ENCODE peak calls at places on chromosomes 13 and 19, in five cellular contexts. One of them, this sample, is unnamed.

GRCh38 chr13:35255241-35255640 is 221.2 kb downstream of the MAB21L1 start:
- DNase-seq in stimulated activated CD8-positive, alpha-beta memory T cell treated with anti-CD3 and anti-CD28 coated beads, Interleukin-4, amount 100 ng/mL, for 24 hours: no peak
- DNase-seq in Caco-2: no peak
- DNase-seq in H54: no peak
- DNase-seq in myocyte: no peak
- DNase-seq in this sample: no peak

GRCh38 chr19:15759962-15760565 is 22.3 kb downstream of the OR10H3 start:
- DNase-seq in stimulated activated CD8-positive, alpha-beta memory T cell treated with anti-CD3 and anti-CD28 coated beads, Interleukin-4, amount 100 ng/mL, for 24 hours: no peak
- DNase-seq in Caco-2: peak; percentile 16
- DNase-seq in H54: no peak
- DNase-seq in myocyte: no peak
- DNase-seq in this sample: peak; percentile 32

GRCh38 chr19:29841559-29842367 is 30.0 kb downstream of the CCNE1 start:
- DNase-seq in stimulated activated CD8-positive, alpha-beta memory T cell treated with anti-CD3 and anti-CD28 coated beads, Interleukin-4, amount 100 ng/mL, for 24 hours: no peak
- DNase-seq in Caco-2: peak; percentile 69
- DNase-seq in H54: peak; percentile 72
- DNase-seq in myocyte: peak; percentile 68
- DNase-seq in this sample: peak; percentile 83

GRCh38 chr13:46866150-46866549 is 30.7 kb downstream of the HTR2A start:
- DNase-seq in stimulated activated CD8-positive, alpha-beta memory T cell treated with anti-CD3 and anti-CD28 coated beads, Interleukin-4, amount 100 ng/mL, for 24 hours: no peak
- DNase-seq in Caco-2: peak; percentile 83
- DNase-seq in H54: no peak
- DNase-seq in myocyte: peak; percentile 12
- DNase-seq in this sample: peak; percentile 96

GRCh38 chr13:35768551-35768950 is 292.1 kb upstream of the MAB21L1 start:
- DNase-seq in stimulated activated CD8-positive, alpha-beta memory T cell treated with anti-CD3 and anti-CD28 coated beads, Interleukin-4, amount 100 ng/mL, for 24 hours: no peak
- DNase-seq in Caco-2: no peak
- DNase-seq in H54: no peak
- DNase-seq in myocyte: peak; percentile 68
- DNase-seq in this sample: peak; percentile 57

GRCh38 chr19:45975296-45975695 is 1.6 kb upstream of the NOVA2 start:
- DNase-seq in stimulated activated CD8-positive, alpha-beta memory T cell treated with anti-CD3 and anti-CD28 coated beads, Interleukin-4, amount 100 ng/mL, for 24 hours: no peak
- DNase-seq in Caco-2: no peak
- DNase-seq in H54: no peak
- DNase-seq in myocyte: no peak
- DNase-seq in this sample: peak; percentile 29

GRCh38 chr13:104389722-104390121 is 1323.5 kb upstream of the SLC10A2 start:
- DNase-seq in stimulated activated CD8-positive, alpha-beta memory T cell treated with anti-CD3 and anti-CD28 coated beads, Interleukin-4, amount 100 ng/mL, for 24 hours: no peak
- DNase-seq in Caco-2: peak; percentile 11
- DNase-seq in H54: no peak
- DNase-seq in myocyte: peak; percentile 63
- DNase-seq in this sample: no peak

GRCh38 chr19:955803-956746 is 28.1 kb upstream of the WDR18 start:
- DNase-seq in stimulated activated CD8-positive, alpha-beta memory T cell treated with anti-CD3 and anti-CD28 coated beads, Interleukin-4, amount 100 ng/mL, for 24 hours: no peak
- DNase-seq in Caco-2: peak; percentile 97
- DNase-seq in H54: no peak
- DNase-seq in myocyte: no peak
- DNase-seq in this sample: no peak

GRCh38 chr13:57627663-57628062 is 3.9 kb upstream of the PCDH17 start:
- DNase-seq in stimulated activated CD8-positive, alpha-beta memory T cell treated with anti-CD3 and anti-CD28 coated beads, Interleukin-4, amount 100 ng/mL, for 24 hours: no peak
- DNase-seq in Caco-2: peak; percentile 35
- DNase-seq in H54: no peak
- DNase-seq in myocyte: peak; percentile 9
- DNase-seq in this sample: peak; percentile 75

GRCh38 chr19:20359933-20360720 is 193.1 kb downstream of the ZNF486 start:
- DNase-seq in stimulated activated CD8-positive, alpha-beta memory T cell treated with anti-CD3 and anti-CD28 coated beads, Interleukin-4, amount 100 ng/mL, for 24 hours: no peak
- DNase-seq in Caco-2: no peak
- DNase-seq in H54: no peak
- DNase-seq in myocyte: no peak
- DNase-seq in this sample: peak; percentile 29

GRCh38 chr13:99403458-99403971 is 96.3 kb upstream of the GPR183 start:
- DNase-seq in stimulated activated CD8-positive, alpha-beta memory T cell treated with anti-CD3 and anti-CD28 coated beads, Interleukin-4, amount 100 ng/mL, for 24 hours: no peak
- DNase-seq in Caco-2: no peak
- DNase-seq in H54: no peak
- DNase-seq in myocyte: no peak
- DNase-seq in this sample: no peak

GRCh38 chr13:37138169-37138568 is 32.7 kb upstream of the CSNK1A1L start:
- DNase-seq in stimulated activated CD8-positive, alpha-beta memory T cell treated with anti-CD3 and anti-CD28 coated beads, Interleukin-4, amount 100 ng/mL, for 24 hours: no peak
- DNase-seq in Caco-2: peak; percentile 22
- DNase-seq in H54: no peak
- DNase-seq in myocyte: peak; percentile 24
- DNase-seq in this sample: peak; percentile 49

GRCh38 chr19:33434886-33435705 is 61.6 kb downstream of the CEBPG start:
- DNase-seq in stimulated activated CD8-positive, alpha-beta memory T cell treated with anti-CD3 and anti-CD28 coated beads, Interleukin-4, amount 100 ng/mL, for 24 hours: no peak
- DNase-seq in Caco-2: no peak
- DNase-seq in H54: peak; percentile 76
- DNase-seq in myocyte: peak; percentile 23
- DNase-seq in this sample: no peak

GRCh38 chr19:53546766-53547541 is 9.0 kb downstream of the ZNF331 start:
- DNase-seq in stimulated activated CD8-positive, alpha-beta memory T cell treated with anti-CD3 and anti-CD28 coated beads, Interleukin-4, amount 100 ng/mL, for 24 hours: no peak
- DNase-seq in Caco-2: no peak
- DNase-seq in H54: no peak
- DNase-seq in myocyte: no peak
- DNase-seq in this sample: peak; percentile 12

GRCh38 chr19:42531313-42531712 is 3.0 kb upstream of the CEACAM1 start:
- DNase-seq in stimulated activated CD8-positive, alpha-beta memory T cell treated with anti-CD3 and anti-CD28 coated beads, Interleukin-4, amount 100 ng/mL, for 24 hours: no peak
- DNase-seq in Caco-2: no peak
- DNase-seq in H54: no peak
- DNase-seq in myocyte: no peak
- DNase-seq in this sample: no peak

GRCh38 chr19:55443045-55443823 is at the start of gene SHISA7:
- DNase-seq in stimulated activated CD8-positive, alpha-beta memory T cell treated with anti-CD3 and anti-CD28 coated beads, Interleukin-4, amount 100 ng/mL, for 24 hours: no peak
- DNase-seq in Caco-2: no peak
- DNase-seq in H54: no peak
- DNase-seq in myocyte: no peak
- DNase-seq in this sample: peak; percentile 49

GRCh38 chr19:46368116-46368515 is 21.2 kb downstream of the PPP5C start:
- DNase-seq in stimulated activated CD8-positive, alpha-beta memory T cell treated with anti-CD3 and anti-CD28 coated beads, Interleukin-4, amount 100 ng/mL, for 24 hours: no peak
- DNase-seq in Caco-2: no peak
- DNase-seq in H54: no peak
- DNase-seq in myocyte: no peak
- DNase-seq in this sample: peak; percentile 94

GRCh38 chr13:30616927-30617314 is 799 bp upstream of the USPL1 start:
- DNase-seq in stimulated activated CD8-positive, alpha-beta memory T cell treated with anti-CD3 and anti-CD28 coated beads, Interleukin-4, amount 100 ng/mL, for 24 hours: peak; percentile 20
- DNase-seq in Caco-2: peak; percentile 79
- DNase-seq in H54: peak; percentile 7
- DNase-seq in myocyte: peak; percentile 96
- DNase-seq in this sample: peak; percentile 96

GRCh38 chr13:112968910-112969691 is at the start of gene MCF2L:
- DNase-seq in stimulated activated CD8-positive, alpha-beta memory T cell treated with anti-CD3 and anti-CD28 coated beads, Interleukin-4, amount 100 ng/mL, for 24 hours: peak; percentile 41
- DNase-seq in Caco-2: peak; percentile 73
- DNase-seq in H54: no peak
- DNase-seq in myocyte: peak; percentile 26
- DNase-seq in this sample: peak; percentile 62

GRCh38 chr19:39325778-39326680 is 5.4 kb upstream of the LRFN1 start:
- DNase-seq in stimulated activated CD8-positive, alpha-beta memory T cell treated with anti-CD3 and anti-CD28 coated beads, Interleukin-4, amount 100 ng/mL, for 24 hours: no peak
- DNase-seq in Caco-2: peak; percentile 37
- DNase-seq in H54: peak; percentile 75
- DNase-seq in myocyte: no peak
- DNase-seq in this sample: peak; percentile 56

GRCh38 chr19:58274771-58275199 is 4.0 kb upstream of the ZNF8 start:
- DNase-seq in stimulated activated CD8-positive, alpha-beta memory T cell treated with anti-CD3 and anti-CD28 coated beads, Interleukin-4, amount 100 ng/mL, for 24 hours: no peak
- DNase-seq in Caco-2: no peak
- DNase-seq in H54: peak; percentile 48
- DNase-seq in myocyte: peak; percentile 68
- DNase-seq in this sample: no peak

GRCh38 chr19:13103961-13104847 is 1.5 kb upstream of the LYL1 start:
- DNase-seq in stimulated activated CD8-positive, alpha-beta memory T cell treated with anti-CD3 and anti-CD28 coated beads, Interleukin-4, amount 100 ng/mL, for 24 hours: peak; percentile 59
- DNase-seq in Caco-2: no peak
- DNase-seq in H54: no peak
- DNase-seq in myocyte: no peak
- DNase-seq in this sample: peak; percentile 56

GRCh38 chr13:112796190-112796915 is 106.5 kb downstream of the ATP11A start:
- DNase-seq in stimulated activated CD8-positive, alpha-beta memory T cell treated with anti-CD3 and anti-CD28 coated beads, Interleukin-4, amount 100 ng/mL, for 24 hours: no peak
- DNase-seq in Caco-2: no peak
- DNase-seq in H54: no peak
- DNase-seq in myocyte: peak; percentile 89
- DNase-seq in this sample: no peak

GRCh38 chr13:111139874-111140561 is 24.9 kb downstream of the ARHGEF7 start:
- DNase-seq in stimulated activated CD8-positive, alpha-beta memory T cell treated with anti-CD3 and anti-CD28 coated beads, Interleukin-4, amount 100 ng/mL, for 24 hours: no peak
- DNase-seq in Caco-2: no peak
- DNase-seq in H54: no peak
- DNase-seq in myocyte: no peak
- DNase-seq in this sample: no peak